ENCODE peak calls at places on chromosomes 7 and 10, in six cellular contexts. K is NCI-H1694 treated with DMSO at 0.1 percent for 48 hours; S is NB4; N is AG08395; V is stimulated activated CD4-positive, alpha-beta T cell treated with anti-CD3 and anti-CD28 coated beads, Interleukin-4, amount 100 ng/mL, for 48 hours; T is KG1. Y is an unnamed sample.

GRCh38 chr7:42454006-42454405 is 217.0 kb upstream of the GLI3 start:
- DNase-seq in T (no peak), K (no peak), V (no peak), N (peak; percentile 26), S (no peak), Y (no peak)

GRCh38 chr7:89334785-89335184 is 539.2 kb upstream of the TEX47 start:
- DNase-seq in N (no peak), S (peak; percentile 32), K (no peak), V (no peak), T (no peak), Y (no peak)

GRCh38 chr7:106071356-106071998 is 40.6 kb downstream of the SYPL1 start:
- DNase-seq in V (peak; percentile 17), N (no peak), K (no peak), T (peak; percentile 47), S (peak; percentile 96), Y (peak; percentile 94)

GRCh38 chr7:151433721-151434400 is 6.1 kb downstream of the CRYGN start:
- DNase-seq in V (no peak), K (no peak), N (no peak), S (no peak), T (no peak), Y (no peak)

GRCh38 chr10:22894714-22895113 is 33.1 kb upstream of the ARMC3 start:
- DNase-seq in N (no peak), S (peak; percentile 1), T (no peak), K (no peak), V (no peak), Y (peak; percentile 74)

GRCh38 chr10:132503581-132504421 is 33.8 kb upstream of the INPP5A start:
- DNase-seq in S (no peak), K (no peak), N (no peak), V (no peak), T (no peak), Y (no peak)

GRCh38 chr7:130154131-130154500 is 51.1 kb downstream of the TMEM209 start:
- DNase-seq in N (no peak), S (no peak), V (no peak), K (peak; percentile 69), T (no peak), Y (no peak)

GRCh38 chr10:122514045-122514840 is 46.3 kb upstream of the DMBT1 start:
- DNase-seq in N (peak; percentile 14), K (no peak), S (peak; percentile 48), V (no peak), T (no peak), Y (no peak)

GRCh38 chr7:157501576-157501975 is 164.8 kb downstream of the DNAJB6 start:
- DNase-seq in S (no peak), T (no peak), N (no peak), K (no peak), V (no peak), Y (no peak)

GRCh38 chr10:44962870-44963738 is 3.5 kb downstream of the RASSF4 start:
- DNase-seq in T (no peak), V (no peak), N (no peak), S (peak; percentile 75), K (no peak), Y (no peak)

GRCh38 chr7:109844362-109844761 is 1246.6 kb upstream of the LRRN3 start:
- DNase-seq in S (peak; percentile 23), V (no peak), K (peak; percentile 52), T (no peak), N (no peak), Y (no peak)

GRCh38 chr10:132189810-132190422 is 3.2 kb downstream of the DPYSL4 start:
- DNase-seq in S (no peak), K (no peak), N (no peak), V (no peak), T (no peak), Y (no peak)

GRCh38 chr7:134986363-134987231 is at the start of gene AGBL3:
- DNase-seq in T (peak; percentile 42), N (peak; percentile 97), S (peak; percentile 93), V (peak; percentile 83), K (peak; percentile 94), Y (peak; percentile 73)

GRCh38 chr7:43470110-43470509 is 112.8 kb upstream of the STK17A start:
- DNase-seq in V (no peak), S (no peak), T (no peak), K (no peak), N (no peak), Y (no peak)

GRCh38 chr10:7513455-7513854 is 102.6 kb upstream of the SFMBT2 start:
- DNase-seq in V (no peak), S (no peak), N (no peak), T (no peak), K (no peak), Y (no peak)

GRCh38 chr7:12303507-12303906 is 92.4 kb downstream of the TMEM106B start:
- DNase-seq in S (no peak), K (no peak), V (no peak), N (no peak), T (no peak), Y (no peak)

GRCh38 chr7:151696738-151697514 is 177.2 kb upstream of the RHEB start:
- DNase-seq in T (no peak), V (no peak), K (no peak), N (no peak), S (no peak), Y (no peak)

GRCh38 chr7:79452032-79452494 is 1.4 kb downstream of the MAGI2 start:
- DNase-seq in K (peak; percentile 3), S (no peak), T (no peak), N (peak; percentile 86), V (no peak), Y (no peak)

GRCh38 chr7:97342512-97342911 is 225.0 kb downstream of the SDHAF3 start:
- DNase-seq in K (no peak), N (no peak), V (no peak), S (no peak), T (no peak), Y (no peak)

GRCh38 chr10:60048146-60048545 is 141.8 kb upstream of the CCDC6 start:
- DNase-seq in T (no peak), V (no peak), K (no peak), N (peak; percentile 6), S (no peak), Y (no peak)

GRCh38 chr7:87797798-87798403 is 78.3 kb downstream of the SLC25A40 start:
- DNase-seq in V (no peak), S (peak; percentile 76), N (peak; percentile 49), K (peak; percentile 90), T (peak; percentile 14), Y (peak; percentile 16)

GRCh38 chr10:4581929-4582328 is 244.1 kb upstream of the AKR1E2 start:
- DNase-seq in T (no peak), N (no peak), V (no peak), S (no peak), K (no peak), Y (no peak)

GRCh38 chr10:66215005-66215404 is 710.8 kb upstream of the LRRTM3 start:
- DNase-seq in S (peak; percentile 4), T (no peak), K (no peak), N (no peak), V (no peak), Y (no peak)

GRCh38 chr10:100192350-100192749 is 6.5 kb upstream of the ERLIN1 start:
- DNase-seq in S (peak; percentile 85), V (no peak), T (no peak), K (no peak), N (no peak), Y (no peak)

GRCh38 chr7:98754041-98754479 is 115.8 kb downstream of the TMEM130 start:
- DNase-seq in K (peak; percentile 89), N (no peak), T (no peak), S (peak; percentile 35), V (no peak), Y (peak; percentile 48)

GRCh38 chr10:71868192-71868697 is 17.2 kb upstream of the PSAP start:
- DNase-seq in V (no peak), S (no peak), T (no peak), K (no peak), N (peak; percentile 76), Y (no peak)

GRCh38 chr10:71448146-71448545 is 51.4 kb downstream of the CDH23 start:
- DNase-seq in S (no peak), V (no peak), T (no peak), N (no peak), K (no peak), Y (no peak)

GRCh38 chr7:49037348-49038210 is 113.2 kb downstream of the CDC14C start:
- DNase-seq in K (no peak), V (no peak), T (no peak), S (no peak), N (no peak), Y (no peak)

GRCh38 chr10:129833988-129834387 is 130.1 kb downstream of the EBF3 start:
- DNase-seq in K (no peak), S (no peak), V (no peak), N (no peak), T (no peak), Y (no peak)

GRCh38 chr7:114695182-114695581 is 226.7 kb upstream of the MDFIC start:
- DNase-seq in S (no peak), K (no peak), T (no peak), V (no peak), N (no peak), Y (no peak)

Y was measured in SK-N-MC.